ENCODE peak calls at places on chromosomes 3 and 15, in four cellular contexts. One of them, this sample, is unnamed.

GRCh38 chr3:187305881-187306280 is 14.3 kb upstream of the MASP1 start:
- DNase-seq in HFFc6: no peak
- DNase-seq in GM20000: no peak
- DNase-seq in fibroblast of pulmonary artery: no peak
- DNase-seq in this sample: no peak

GRCh38 chr3:137759505-137759904 is 4.6 kb upstream of the SOX14 start:
- DNase-seq in HFFc6: no peak
- DNase-seq in GM20000: no peak
- DNase-seq in fibroblast of pulmonary artery: no peak
- DNase-seq in this sample: no peak

GRCh38 chr3:32821686-32822296 is 4.0 kb downstream of the TRIM71 start:
- DNase-seq in HFFc6: no peak
- DNase-seq in GM20000: no peak
- DNase-seq in fibroblast of pulmonary artery: no peak
- DNase-seq in this sample: no peak

GRCh38 chr3:188236241-188236640 is 82.3 kb downstream of the LPP start:
- DNase-seq in HFFc6: no peak
- DNase-seq in GM20000: no peak
- DNase-seq in fibroblast of pulmonary artery: no peak
- DNase-seq in this sample: no peak

GRCh38 chr15:70154440-70155347 is 57.0 kb upstream of the TLE3 start:
- DNase-seq in HFFc6: no peak
- DNase-seq in GM20000: no peak
- DNase-seq in fibroblast of pulmonary artery: peak
- DNase-seq in this sample: no peak

GRCh38 chr3:107794664-107795443 is 272.1 kb downstream of the BBX start:
- DNase-seq in HFFc6: peak
- DNase-seq in GM20000: no peak
- DNase-seq in fibroblast of pulmonary artery: peak
- DNase-seq in this sample: no peak

GRCh38 chr3:79258479-79258878 is 509.3 kb downstream of the ROBO1 start:
- DNase-seq in HFFc6: no peak
- DNase-seq in GM20000: no peak
- DNase-seq in fibroblast of pulmonary artery: no peak
- DNase-seq in this sample: no peak

GRCh38 chr3:147987549-147987948 is 578.4 kb downstream of the ZIC1 start:
- DNase-seq in HFFc6: no peak
- DNase-seq in GM20000: no peak
- DNase-seq in fibroblast of pulmonary artery: no peak
- DNase-seq in this sample: no peak

GRCh38 chr3:109136533-109136932 is at the start of gene C3orf85:
- DNase-seq in HFFc6: no peak
- DNase-seq in GM20000: no peak
- DNase-seq in fibroblast of pulmonary artery: no peak
- DNase-seq in this sample: no peak

GRCh38 chr3:151085227-151085888 is at the start of gene MED12L:
- DNase-seq in HFFc6: peak
- DNase-seq in GM20000: peak
- DNase-seq in fibroblast of pulmonary artery: peak
- DNase-seq in this sample: peak

GRCh38 chr15:65401607-65402240 is 21.0 kb downstream of the IGDCC4 start:
- DNase-seq in HFFc6: no peak
- DNase-seq in GM20000: no peak
- DNase-seq in fibroblast of pulmonary artery: no peak
- DNase-seq in this sample: no peak

GRCh38 chr3:71063768-71064287 is 519.7 kb downstream of the FOXP1 start:
- DNase-seq in HFFc6: no peak
- DNase-seq in GM20000: peak
- DNase-seq in fibroblast of pulmonary artery: peak
- DNase-seq in this sample: peak

GRCh38 chr15:52183562-52184173 is 7.5 kb downstream of the GNB5 start:
- DNase-seq in HFFc6: peak
- DNase-seq in GM20000: peak
- DNase-seq in fibroblast of pulmonary artery: peak
- DNase-seq in this sample: peak
- TF ChIP-seq CTCF in HFFc6: peak
- TF ChIP-seq CTCF in GM20000: peak
- TF ChIP-seq CTCF in fibroblast of pulmonary artery: peak
- TF ChIP-seq CTCF in this sample: peak

DNA sequence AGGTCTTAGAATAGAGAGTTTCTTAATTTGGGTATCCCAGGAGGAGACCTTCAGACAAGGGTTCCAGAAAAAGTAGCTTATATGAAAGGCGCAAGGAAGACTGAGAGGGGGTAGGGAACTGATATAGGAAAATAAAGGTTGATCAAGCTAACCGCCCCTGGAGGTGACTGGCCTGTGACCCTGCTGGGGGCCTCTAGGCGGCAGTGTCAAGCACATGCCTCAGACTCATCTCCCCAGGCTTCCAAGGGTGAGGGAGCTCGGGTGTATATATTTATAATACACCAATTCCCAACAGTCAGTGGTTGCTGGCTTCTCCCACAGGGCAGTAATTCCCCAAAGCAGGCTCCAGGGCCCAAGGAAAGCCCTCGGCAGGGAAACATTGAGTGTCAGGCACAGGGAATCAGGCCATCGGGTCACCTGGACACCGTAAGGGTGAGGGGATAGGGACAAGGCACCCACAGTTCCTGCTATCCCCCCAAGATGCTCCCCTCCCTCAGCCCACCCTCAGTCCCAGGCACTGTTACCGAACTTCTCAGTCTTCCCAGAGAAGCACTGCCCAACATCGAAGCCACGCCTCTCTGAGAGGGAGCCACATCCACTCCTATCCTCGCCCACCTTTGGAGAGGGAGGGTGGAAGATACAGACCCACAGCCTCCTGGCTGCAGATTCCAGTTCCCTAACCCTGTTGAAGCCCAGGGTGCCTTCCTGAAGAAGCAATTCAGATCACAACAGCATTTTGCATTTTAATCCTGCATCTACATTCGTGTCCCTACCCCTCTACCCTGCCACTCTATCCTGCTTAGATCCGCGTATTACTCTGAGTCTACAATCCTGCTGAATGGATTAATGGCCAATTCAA is 19.5 kb upstream of the CAV3 start:
- DNase-seq in HFFc6: no peak
- DNase-seq in GM20000: peak
- DNase-seq in fibroblast of pulmonary artery: peak
- DNase-seq in this sample: peak
- TF ChIP-seq CTCF in HFFc6: peak
- TF ChIP-seq CTCF in GM20000: peak
- TF ChIP-seq CTCF in fibroblast of pulmonary artery: peak
- TF ChIP-seq CTCF in this sample: peak

GRCh38 chr3:43766672-43767465 is 76.1 kb downstream of the ABHD5 start:
- DNase-seq in HFFc6: peak
- DNase-seq in GM20000: no peak
- DNase-seq in fibroblast of pulmonary artery: peak
- DNase-seq in this sample: no peak
- TF ChIP-seq CTCF in HFFc6: peak
- TF ChIP-seq CTCF in GM20000: no peak
- TF ChIP-seq CTCF in fibroblast of pulmonary artery: no peak
- TF ChIP-seq CTCF in this sample: no peak

GRCh38 chr15:25572201-25572600 is 133.4 kb upstream of the UBE3A start:
- DNase-seq in HFFc6: no peak
- DNase-seq in GM20000: no peak
- DNase-seq in fibroblast of pulmonary artery: peak
- DNase-seq in this sample: no peak
- TF ChIP-seq CTCF in HFFc6: no peak
- TF ChIP-seq CTCF in GM20000: no peak
- TF ChIP-seq CTCF in fibroblast of pulmonary artery: no peak
- TF ChIP-seq CTCF in this sample: no peak

GRCh38 chr3:34015204-34016142 is 217.0 kb downstream of the PDCD6IP start:
- DNase-seq in HFFc6: no peak
- DNase-seq in GM20000: no peak
- DNase-seq in fibroblast of pulmonary artery: peak
- DNase-seq in this sample: peak
- TF ChIP-seq CTCF in HFFc6: peak
- TF ChIP-seq CTCF in GM20000: peak
- TF ChIP-seq CTCF in fibroblast of pulmonary artery: peak
- TF ChIP-seq CTCF in this sample: peak

GRCh38 chr3:111588527-111588926 is 6.6 kb downstream of the ZBED2 start:
- DNase-seq in HFFc6: peak
- DNase-seq in GM20000: no peak
- DNase-seq in fibroblast of pulmonary artery: no peak
- DNase-seq in this sample: no peak
- TF ChIP-seq CTCF in HFFc6: no peak
- TF ChIP-seq CTCF in GM20000: no peak
- TF ChIP-seq CTCF in fibroblast of pulmonary artery: no peak
- TF ChIP-seq CTCF in this sample: no peak

GRCh38 chr15:78811825-78812183 is 540 bp upstream of the ADAMTS7 start:
- DNase-seq in HFFc6: no peak
- DNase-seq in GM20000: no peak
- DNase-seq in fibroblast of pulmonary artery: peak
- DNase-seq in this sample: no peak
- TF ChIP-seq CTCF in HFFc6: peak
- TF ChIP-seq CTCF in GM20000: no peak
- TF ChIP-seq CTCF in fibroblast of pulmonary artery: no peak
- TF ChIP-seq CTCF in this sample: no peak

GRCh38 chr3:54572197-54572895 is 355.5 kb downstream of the LRTM1 start:
- DNase-seq in HFFc6: no peak
- DNase-seq in GM20000: no peak
- DNase-seq in fibroblast of pulmonary artery: peak
- DNase-seq in this sample: no peak
- TF ChIP-seq CTCF in HFFc6: no peak
- TF ChIP-seq CTCF in GM20000: no peak
- TF ChIP-seq CTCF in fibroblast of pulmonary artery: no peak
- TF ChIP-seq CTCF in this sample: no peak